ENCODE peak calls at places on chromosomes 12 and 14, in six cellular contexts. One of them, this sample, is unnamed.

GRCh38 chr12:81288651-81289050 is 210.8 kb downstream of the ACSS3 start:
- DNase-seq in sciatic nerve: no peak
- DNase-seq in right cardiac atrium: no peak
- DNase-seq in posterior cingulate gyrus: no peak
- DNase-seq in brain pericyte: no peak
- DNase-seq in DMS 273 treated with DMSO at 0.1 percent for 48 hours: no peak
- DNase-seq in this sample: no peak

GRCh38 chr12:62292761-62293446 is 32.7 kb downstream of the USP15 start:
- DNase-seq in sciatic nerve: no peak
- DNase-seq in right cardiac atrium: no peak
- DNase-seq in posterior cingulate gyrus: no peak
- DNase-seq in brain pericyte: no peak
- DNase-seq in DMS 273 treated with DMSO at 0.1 percent for 48 hours: no peak
- DNase-seq in this sample: no peak

GRCh38 chr14:63573579-63573978 is 30.4 kb upstream of the PPP2R5E start:
- DNase-seq in sciatic nerve: no peak
- DNase-seq in right cardiac atrium: no peak
- DNase-seq in posterior cingulate gyrus: no peak
- DNase-seq in brain pericyte: no peak
- DNase-seq in DMS 273 treated with DMSO at 0.1 percent for 48 hours: no peak
- DNase-seq in this sample: no peak

GRCh38 chr12:76029982-76030377 is 1.6 kb downstream of the PHLDA1 start:
- DNase-seq in sciatic nerve: no peak
- DNase-seq in right cardiac atrium: peak
- DNase-seq in posterior cingulate gyrus: no peak
- DNase-seq in brain pericyte: no peak
- DNase-seq in DMS 273 treated with DMSO at 0.1 percent for 48 hours: no peak
- DNase-seq in this sample: peak

GRCh38 chr12:48454675-48455074 is 17.7 kb upstream of the ANP32D start:
- DNase-seq in sciatic nerve: no peak
- DNase-seq in right cardiac atrium: no peak
- DNase-seq in posterior cingulate gyrus: no peak
- DNase-seq in brain pericyte: no peak
- DNase-seq in DMS 273 treated with DMSO at 0.1 percent for 48 hours: no peak
- DNase-seq in this sample: peak

GRCh38 chr12:128848371-128848770 is 4.9 kb upstream of the GLT1D1 start:
- DNase-seq in sciatic nerve: no peak
- DNase-seq in right cardiac atrium: no peak
- DNase-seq in posterior cingulate gyrus: no peak
- DNase-seq in brain pericyte: no peak
- DNase-seq in DMS 273 treated with DMSO at 0.1 percent for 48 hours: no peak
- DNase-seq in this sample: no peak

GRCh38 chr12:104097954-104098353 is 33.6 kb downstream of the HCFC2 start:
- DNase-seq in sciatic nerve: no peak
- DNase-seq in right cardiac atrium: no peak
- DNase-seq in posterior cingulate gyrus: no peak
- DNase-seq in brain pericyte: no peak
- DNase-seq in DMS 273 treated with DMSO at 0.1 percent for 48 hours: no peak
- DNase-seq in this sample: no peak

GRCh38 chr14:92581206-92581605 is 67.6 kb downstream of the RIN3 start:
- DNase-seq in sciatic nerve: peak
- DNase-seq in right cardiac atrium: no peak
- DNase-seq in posterior cingulate gyrus: no peak
- DNase-seq in brain pericyte: no peak
- DNase-seq in DMS 273 treated with DMSO at 0.1 percent for 48 hours: no peak
- DNase-seq in this sample: no peak

GRCh38 chr12:94743174-94743573 is 92.8 kb upstream of the TMCC3 start:
- DNase-seq in sciatic nerve: no peak
- DNase-seq in right cardiac atrium: no peak
- DNase-seq in posterior cingulate gyrus: no peak
- DNase-seq in brain pericyte: no peak
- DNase-seq in DMS 273 treated with DMSO at 0.1 percent for 48 hours: no peak
- DNase-seq in this sample: no peak

GRCh38 chr14:35365130-35366047 is 39.2 kb downstream of the NFKBIA start:
- DNase-seq in sciatic nerve: peak
- DNase-seq in right cardiac atrium: peak
- DNase-seq in posterior cingulate gyrus: no peak
- DNase-seq in brain pericyte: no peak
- DNase-seq in DMS 273 treated with DMSO at 0.1 percent for 48 hours: no peak
- DNase-seq in this sample: peak